ENCODE peak calls at places on chromosome 6, in five cellular contexts. X, G, V, N and U are unnamed samples.
A peak's percentile ranks its signal among the peaks of the same experiment; 100 is the strongest.

GRCh38 chr6:56766806-56767178 is 124.1 kb upstream of the DST start:
- DNase-seq in X (no peak), V (peak; percentile 92), G (peak; percentile 90), N (no peak), U (no peak)

GRCh38 chr6:37393530-37393929 is 39.5 kb upstream of the CMTR1 start:
- DNase-seq in N (no peak), G (no peak), V (no peak), X (no peak), U (no peak)

GRCh38 chr6:111599259-111599658 is 6.4 kb downstream of the TRAF3IP2 start:
- DNase-seq in G (no peak), N (no peak), X (no peak), V (no peak), U (no peak)

GRCh38 chr6:44661631-44662030 is 274.1 kb downstream of the CDC5L start:
- DNase-seq in N (no peak), X (no peak), G (no peak), V (no peak), U (no peak)

GRCh38 chr6:149137594-149137993 is 179.9 kb upstream of the TAB2 start:
- DNase-seq in N (no peak), X (no peak), G (peak; percentile 38), V (no peak), U (no peak)

GRCh38 chr6:166640342-166641043 is 13.4 kb upstream of the RPS6KA2 start:
- DNase-seq in G (no peak), V (peak; percentile 44), X (peak; percentile 32), N (peak; percentile 47), U (no peak)

GRCh38 chr6:168372871-168373270 is 53.3 kb upstream of the DACT2 start:
- DNase-seq in G (no peak), X (no peak), V (no peak), N (no peak), U (no peak)

GRCh38 chr6:169070506-169071176 is 183.0 kb downstream of the THBS2 start:
- DNase-seq in V (peak; percentile 98), X (no peak), N (no peak), G (peak; percentile 100), U (no peak)

GRCh38 chr6:44530910-44531234 is 143.4 kb downstream of the CDC5L start:
- DNase-seq in G (no peak), X (no peak), N (no peak), V (no peak), U (no peak)

GRCh38 chr6:169474362-169474761 is 220.7 kb upstream of the THBS2 start:
- DNase-seq in X (no peak), N (no peak), V (no peak), G (no peak), U (no peak)

GRCh38 chr6:140062042-140063041 is 687.9 kb upstream of the CITED2 start:
- DNase-seq in N (no peak), V (peak; percentile 82), X (no peak), G (peak; percentile 98), U (no peak)

GRCh38 chr6:140371360-140371870 is 997.0 kb upstream of the CITED2 start:
- DNase-seq in N (no peak), X (no peak), G (no peak), V (no peak), U (no peak)

GRCh38 chr6:42254505-42254904 is 36.8 kb upstream of the MRPS10 start:
- DNase-seq in N (no peak), G (no peak), V (no peak), X (no peak), U (no peak)

GRCh38 chr6:157184202-157185015 is 138.9 kb downstream of the TMEM242 start:
- DNase-seq in N (peak; percentile 89), V (peak; percentile 57), X (peak; percentile 88), G (peak; percentile 59), U (peak; percentile 80)
- TF ChIP-seq CTCF in N (peak; percentile 91), V (peak; percentile 93), X (peak; percentile 94), G (peak; percentile 93), U (peak; percentile 99)

GRCh38 chr6:13242178-13242577 is 86.2 kb downstream of the TBC1D7 start:
- DNase-seq in G (no peak), X (no peak), V (no peak), N (no peak), U (no peak)
- H2AFZ ChIP-seq in G (no peak overlapping the region), X (no peak overlapping the region), V (no peak overlapping the region), N (no peak overlapping the region), U (no peak overlapping the region)

GRCh38 chr6:1311400-1312192 is at the start of gene FOXQ1:
- DNase-seq in N (peak; percentile 77), X (peak; percentile 64), G (peak; percentile 76), V (peak; percentile 74), U (peak; percentile 72)
- TF ChIP-seq CTCF in N (no peak), X (no peak), G (no peak), V (no peak), U (no peak)

GRCh38 chr6:144110210-144110609 is 14.8 kb upstream of the SF3B5 start:
- DNase-seq in V (no peak), G (no peak), X (no peak), N (no peak), U (no peak)

GRCh38 chr6:144103026-144103563 is 7.7 kb upstream of the SF3B5 start:
- DNase-seq in V (no peak), N (no peak), G (no peak), X (no peak), U (no peak)

GRCh38 chr6:144104898-144105487 is 9.6 kb upstream of the SF3B5 start:
- DNase-seq in G (peak; percentile 87), V (peak; percentile 60), X (no peak), N (peak; percentile 83), U (peak; percentile 64)

GRCh38 chr6:144104488-144104887 is 9.1 kb upstream of the SF3B5 start:
- DNase-seq in V (no peak), X (no peak), N (no peak), G (no peak), U (no peak)

GRCh38 chr6:144106206-144106605 is 10.8 kb upstream of the SF3B5 start:
- DNase-seq in V (no peak), G (no peak), X (no peak), N (peak; percentile 28), U (no peak)
- H2AFZ ChIP-seq in V (no peak overlapping the region), G (no peak overlapping the region), X (no peak overlapping the region), N (no peak overlapping the region), U (no peak overlapping the region)

DNA sequence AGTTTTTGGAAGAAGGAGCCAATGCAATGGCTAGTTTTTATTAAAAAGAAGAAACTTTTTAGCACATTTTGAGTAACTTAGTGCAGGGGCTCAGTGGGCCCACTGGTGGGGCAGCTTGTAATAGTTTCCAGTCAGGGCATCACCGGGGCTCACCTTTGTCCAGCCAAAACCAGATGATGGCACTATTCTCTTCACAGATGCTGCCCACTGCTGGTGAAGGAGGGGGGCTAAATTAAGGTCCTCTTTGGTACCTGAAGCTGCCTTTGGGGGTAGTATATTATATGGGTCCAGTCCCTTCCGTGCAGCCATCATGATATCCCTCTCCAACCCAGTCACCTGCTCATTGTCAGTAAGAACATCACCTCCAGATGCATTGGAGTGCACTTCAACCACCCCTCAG is 182.9 kb downstream of the PDE7B start:
- DNase-seq in V (no peak), G (no peak), X (peak; percentile 31), N (peak; percentile 33), U (no peak)
- TF ChIP-seq CTCF in V (no peak), G (no peak), X (peak; percentile 36), N (peak; percentile 28), U (peak; percentile 11)

DNA sequence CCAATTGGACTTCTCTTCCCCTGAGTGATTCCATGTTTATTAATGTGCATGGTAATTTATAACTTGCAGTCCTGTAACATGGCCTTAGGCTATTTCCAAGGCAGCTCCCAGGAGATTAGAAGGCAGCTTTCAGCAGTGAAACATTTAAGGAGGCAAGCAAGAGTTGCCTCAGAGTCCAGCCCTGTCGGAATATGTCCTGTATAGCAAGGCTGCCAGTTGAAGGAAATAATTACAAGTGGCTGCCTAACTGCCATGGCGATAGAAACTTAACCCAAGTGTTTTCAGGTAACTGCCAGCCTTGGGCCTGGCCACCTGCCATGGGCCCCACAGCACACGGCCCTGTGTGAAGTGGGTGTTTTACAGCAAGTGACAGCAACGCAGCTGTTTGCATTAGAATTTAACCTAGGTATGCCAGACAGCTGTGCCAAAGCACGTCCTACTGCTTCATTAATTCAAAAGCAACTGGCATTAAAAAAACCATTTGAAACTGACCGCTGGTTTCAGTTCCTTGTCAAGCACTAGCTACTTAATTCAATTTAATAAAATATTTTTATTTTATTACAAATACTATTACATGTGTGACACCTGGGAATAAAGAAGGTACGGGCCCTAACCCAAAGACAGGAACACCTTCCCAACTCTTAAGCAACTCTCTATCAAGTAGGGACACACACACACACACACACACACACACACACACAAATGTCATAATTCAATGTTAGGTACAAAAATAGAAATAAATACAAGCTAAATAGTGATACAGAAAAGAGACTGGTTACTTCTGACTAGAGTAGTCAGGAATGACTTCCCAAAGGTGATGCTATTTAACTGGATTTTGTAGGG is 151.8 kb upstream of the HEY2 start:
- DNase-seq in X (no peak), V (no peak), N (no peak), G (no peak), U (no peak)
- H2AFZ ChIP-seq in X (no peak overlapping the region), V (peak overlapping the region; percentile 65), N (no peak overlapping the region), G (no peak overlapping the region), U (no peak overlapping the region)

GRCh38 chr6:137708481-137708880 is 158.6 kb upstream of the TNFAIP3 start:
- DNase-seq in X (no peak), G (no peak), V (no peak), N (no peak), U (no peak)
- TF ChIP-seq CTCF in X (no peak), G (no peak), V (no peak), N (no peak), U (no peak)